ENCODE peak calls at places on chromosomes 11 and 22, in six cellular contexts. One of them, this sample, is unnamed.

GRCh38 chr22:30191049-30191701 is 55.4 kb downstream of the LIF start:
- DNase-seq in stomach: no peak
- DNase-seq in sigmoid colon: no peak
- DNase-seq in GM12878: no peak
- DNase-seq in transverse colon: no peak
- DNase-seq in HepG2: peak
- DNase-seq in this sample: no peak

GRCh38 chr11:60169264-60169915 is 13.5 kb downstream of the MS4A6A start:
- DNase-seq in stomach: peak
- DNase-seq in sigmoid colon: no peak
- DNase-seq in GM12878: no peak
- DNase-seq in transverse colon: peak
- DNase-seq in HepG2: peak
- DNase-seq in this sample: no peak

GRCh38 chr11:61796127-61796526 is 3.4 kb downstream of the FEN1 start:
- DNase-seq in stomach: no peak
- DNase-seq in sigmoid colon: no peak
- DNase-seq in GM12878: no peak
- DNase-seq in transverse colon: no peak
- DNase-seq in HepG2: no peak
- DNase-seq in this sample: no peak

GRCh38 chr22:50061141-50061823 is 3.2 kb upstream of the TTLL8 start:
- DNase-seq in stomach: no peak
- DNase-seq in sigmoid colon: no peak
- DNase-seq in GM12878: no peak
- DNase-seq in transverse colon: no peak
- DNase-seq in HepG2: no peak
- DNase-seq in this sample: no peak

GRCh38 chr22:46055851-46056168 is 78.8 kb upstream of the WNT7B start:
- DNase-seq in stomach: no peak
- DNase-seq in sigmoid colon: no peak
- DNase-seq in GM12878: no peak
- DNase-seq in transverse colon: no peak
- DNase-seq in HepG2: no peak
- DNase-seq in this sample: no peak

GRCh38 chr22:44587004-44587793 is 89.2 kb upstream of the RTL6 start:
- DNase-seq in stomach: no peak
- DNase-seq in sigmoid colon: peak
- DNase-seq in GM12878: no peak
- DNase-seq in transverse colon: no peak
- DNase-seq in HepG2: no peak
- DNase-seq in this sample: peak

GRCh38 chr11:34468209-34468841 is 29.6 kb downstream of the CAT start:
- DNase-seq in stomach: peak
- DNase-seq in sigmoid colon: no peak
- DNase-seq in GM12878: no peak
- DNase-seq in transverse colon: peak
- DNase-seq in HepG2: peak
- DNase-seq in this sample: no peak

GRCh38 chr22:26564181-26564580 is 25.8 kb downstream of the TPST2 start:
- DNase-seq in stomach: no peak
- DNase-seq in sigmoid colon: no peak
- DNase-seq in GM12878: no peak
- DNase-seq in transverse colon: no peak
- DNase-seq in HepG2: no peak
- DNase-seq in this sample: no peak

GRCh38 chr11:78211565-78211964 is 22.8 kb downstream of the USP35 start:
- DNase-seq in stomach: no peak
- DNase-seq in sigmoid colon: no peak
- DNase-seq in GM12878: no peak
- DNase-seq in transverse colon: no peak
- DNase-seq in HepG2: no peak
- DNase-seq in this sample: no peak

GRCh38 chr22:40414838-40415505 is 44.6 kb downstream of the SGSM3 start:
- DNase-seq in stomach: no peak
- DNase-seq in sigmoid colon: no peak
- DNase-seq in GM12878: no peak
- DNase-seq in transverse colon: peak
- DNase-seq in HepG2: no peak
- DNase-seq in this sample: no peak

GRCh38 chr11:82007536-82007935 is 726.1 kb downstream of the FAM181B start:
- DNase-seq in stomach: no peak
- DNase-seq in sigmoid colon: no peak
- DNase-seq in GM12878: no peak
- DNase-seq in transverse colon: no peak
- DNase-seq in HepG2: no peak
- DNase-seq in this sample: no peak

GRCh38 chr11:68903288-68903630 is 373 bp downstream of the MRPL21 start:
- DNase-seq in stomach: no peak
- DNase-seq in sigmoid colon: no peak
- DNase-seq in GM12878: no peak
- DNase-seq in transverse colon: no peak
- DNase-seq in HepG2: no peak
- DNase-seq in this sample: no peak

GRCh38 chr11:115941481-115941993 is 437.3 kb upstream of the CADM1 start:
- DNase-seq in stomach: no peak
- DNase-seq in sigmoid colon: peak
- DNase-seq in GM12878: no peak
- DNase-seq in transverse colon: peak
- DNase-seq in HepG2: no peak
- DNase-seq in this sample: no peak

GRCh38 chr11:63250162-63251050 is 7.0 kb upstream of the SLC22A25 start:
- DNase-seq in stomach: no peak
- DNase-seq in sigmoid colon: no peak
- DNase-seq in GM12878: no peak
- DNase-seq in transverse colon: no peak
- DNase-seq in HepG2: peak
- DNase-seq in this sample: no peak

GRCh38 chr11:131693756-131694155 is 323.3 kb downstream of the NTM start:
- DNase-seq in stomach: no peak
- DNase-seq in sigmoid colon: no peak
- DNase-seq in GM12878: no peak
- DNase-seq in transverse colon: no peak
- DNase-seq in HepG2: no peak
- DNase-seq in this sample: no peak

GRCh38 chr11:64121637-64122410 is 44.1 kb downstream of the MACROD1 start:
- DNase-seq in stomach: no peak
- DNase-seq in sigmoid colon: no peak
- DNase-seq in GM12878: no peak
- DNase-seq in transverse colon: no peak
- DNase-seq in HepG2: no peak
- DNase-seq in this sample: no peak

GRCh38 chr22:49815641-49816071 is 12.0 kb downstream of the BRD1 start:
- DNase-seq in stomach: peak
- DNase-seq in sigmoid colon: no peak
- DNase-seq in GM12878: peak
- DNase-seq in transverse colon: no peak
- DNase-seq in HepG2: no peak
- DNase-seq in this sample: no peak

GRCh38 chr11:65047581-65048422 is 6.8 kb downstream of the SAC3D1 start:
- DNase-seq in stomach: no peak
- DNase-seq in sigmoid colon: peak
- DNase-seq in GM12878: no peak
- DNase-seq in transverse colon: no peak
- DNase-seq in HepG2: no peak
- DNase-seq in this sample: no peak

GRCh38 chr22:22717723-22718122 is 73.3 kb downstream of the GGTLC2 start:
- DNase-seq in stomach: no peak
- DNase-seq in sigmoid colon: no peak
- DNase-seq in GM12878: no peak
- DNase-seq in transverse colon: no peak
- DNase-seq in HepG2: no peak
- DNase-seq in this sample: no peak

GRCh38 chr11:95156916-95157568 is 67.4 kb downstream of the ENDOD1 start:
- DNase-seq in stomach: no peak
- DNase-seq in sigmoid colon: peak
- DNase-seq in GM12878: no peak
- DNase-seq in transverse colon: no peak
- DNase-seq in HepG2: no peak
- DNase-seq in this sample: no peak

GRCh38 chr11:65216830-65217229 is 35.1 kb downstream of the CAPN1 start:
- DNase-seq in stomach: no peak
- DNase-seq in sigmoid colon: no peak
- DNase-seq in GM12878: no peak
- DNase-seq in transverse colon: no peak
- DNase-seq in HepG2: no peak
- DNase-seq in this sample: peak

GRCh38 chr11:19871531-19871930 is 158.9 kb downstream of the NAV2 start:
- DNase-seq in stomach: no peak
- DNase-seq in sigmoid colon: no peak
- DNase-seq in GM12878: no peak
- DNase-seq in transverse colon: no peak
- DNase-seq in HepG2: no peak
- DNase-seq in this sample: no peak

GRCh38 chr11:133911169-133911568 is 45.6 kb downstream of the IGSF9B start:
- DNase-seq in stomach: no peak
- DNase-seq in sigmoid colon: no peak
- DNase-seq in GM12878: no peak
- DNase-seq in transverse colon: no peak
- DNase-seq in HepG2: no peak
- DNase-seq in this sample: no peak

GRCh38 chr22:22508274-22509176 is at the start of gene ZNF280B:
- DNase-seq in stomach: peak
- DNase-seq in sigmoid colon: peak
- DNase-seq in GM12878: peak
- DNase-seq in transverse colon: peak
- DNase-seq in HepG2: peak
- DNase-seq in this sample: no peak

GRCh38 chr11:35487532-35488078 is 37.8 kb downstream of the PAMR1 start:
- DNase-seq in stomach: no peak
- DNase-seq in sigmoid colon: no peak
- DNase-seq in GM12878: no peak
- DNase-seq in transverse colon: no peak
- DNase-seq in HepG2: peak
- DNase-seq in this sample: no peak

GRCh38 chr11:34669458-34669857 is 48.6 kb downstream of the EHF start:
- DNase-seq in stomach: no peak
- DNase-seq in sigmoid colon: no peak
- DNase-seq in GM12878: no peak
- DNase-seq in transverse colon: no peak
- DNase-seq in HepG2: no peak
- DNase-seq in this sample: no peak

GRCh38 chr11:86722041-86722440 is 49.6 kb upstream of the ME3 start:
- DNase-seq in stomach: no peak
- DNase-seq in sigmoid colon: no peak
- DNase-seq in GM12878: no peak
- DNase-seq in transverse colon: no peak
- DNase-seq in HepG2: no peak
- DNase-seq in this sample: no peak

GRCh38 chr11:86718999-86719398 is 46.6 kb upstream of the ME3 start:
- DNase-seq in stomach: no peak
- DNase-seq in sigmoid colon: no peak
- DNase-seq in GM12878: no peak
- DNase-seq in transverse colon: no peak
- DNase-seq in HepG2: no peak
- DNase-seq in this sample: no peak

GRCh38 chr11:86718553-86718952 is 46.1 kb upstream of the ME3 start:
- DNase-seq in stomach: no peak
- DNase-seq in sigmoid colon: no peak
- DNase-seq in GM12878: no peak
- DNase-seq in transverse colon: no peak
- DNase-seq in HepG2: no peak
- DNase-seq in this sample: no peak

GRCh38 chr11:86717817-86718501 is 45.5 kb upstream of the ME3 start:
- DNase-seq in stomach: no peak
- DNase-seq in sigmoid colon: no peak
- DNase-seq in GM12878: no peak
- DNase-seq in transverse colon: no peak
- DNase-seq in HepG2: no peak
- DNase-seq in this sample: no peak

DNA sequence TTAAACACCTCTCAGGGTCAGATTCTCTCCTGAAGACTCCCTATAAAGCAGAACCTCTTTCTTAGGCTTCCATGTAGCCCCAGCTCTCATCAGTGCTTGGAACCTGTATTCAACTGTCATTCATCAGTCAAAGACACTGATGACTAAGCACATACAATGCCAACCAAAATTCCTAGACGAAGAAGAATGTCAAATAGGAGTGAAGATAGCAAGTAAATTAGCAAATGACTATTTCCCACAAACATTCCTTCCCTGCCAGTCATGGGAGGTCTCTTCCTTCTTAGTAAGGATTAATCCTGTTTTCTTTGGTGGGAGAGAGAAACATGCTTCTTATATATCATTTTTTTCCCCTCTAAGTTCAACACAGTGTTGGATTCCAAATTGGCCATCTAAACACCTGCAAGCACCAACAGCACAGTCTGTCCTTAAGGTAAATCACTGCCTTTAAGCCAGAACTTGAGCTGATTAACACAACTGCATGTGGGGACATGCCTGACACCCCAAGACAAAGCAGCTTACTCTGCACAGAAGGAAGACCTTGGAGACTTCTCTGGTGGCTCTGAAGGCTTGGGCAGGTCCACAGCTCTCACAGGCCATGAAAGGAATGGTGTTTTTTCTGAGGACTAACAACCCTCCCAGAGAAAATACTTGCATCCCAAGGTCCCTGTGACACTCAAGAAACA is 47.5 kb upstream of the ME3 start:
- DNase-seq in stomach: no peak
- DNase-seq in sigmoid colon: no peak
- DNase-seq in GM12878: no peak
- DNase-seq in transverse colon: no peak
- DNase-seq in HepG2: no peak
- DNase-seq in this sample: no peak
- TF ChIP-seq EP300 in stomach: no peak
- TF ChIP-seq EP300 in sigmoid colon: no peak
- TF ChIP-seq EP300 in GM12878: no peak
- TF ChIP-seq EP300 in transverse colon: no peak
- TF ChIP-seq EP300 in HepG2: no peak
- TF ChIP-seq EP300 in this sample: no peak

GRCh38 chr22:18950141-18950540 is 14.0 kb upstream of the PRODH start:
- DNase-seq in stomach: no peak
- DNase-seq in sigmoid colon: peak
- DNase-seq in GM12878: no peak
- DNase-seq in transverse colon: no peak
- DNase-seq in HepG2: no peak
- DNase-seq in this sample: peak
- TF ChIP-seq POLR2AphosphoS5 in stomach: no peak
- TF ChIP-seq POLR2AphosphoS5 in sigmoid colon: no peak
- TF ChIP-seq POLR2AphosphoS5 in GM12878: no peak
- TF ChIP-seq POLR2AphosphoS5 in transverse colon: no peak
- TF ChIP-seq POLR2AphosphoS5 in HepG2: no peak
- TF ChIP-seq POLR2AphosphoS5 in this sample: no peak

GRCh38 chr22:37807410-37808293 is at the start of gene GCAT:
- DNase-seq in stomach: peak
- DNase-seq in sigmoid colon: peak
- DNase-seq in GM12878: peak
- DNase-seq in transverse colon: peak
- DNase-seq in HepG2: peak
- DNase-seq in this sample: peak
- TF ChIP-seq POLR2A in stomach: no peak
- TF ChIP-seq POLR2A in sigmoid colon: peak
- TF ChIP-seq POLR2A in GM12878: peak
- TF ChIP-seq POLR2A in transverse colon: peak
- TF ChIP-seq POLR2A in HepG2: peak
- TF ChIP-seq POLR2A in this sample: no peak

DNA sequence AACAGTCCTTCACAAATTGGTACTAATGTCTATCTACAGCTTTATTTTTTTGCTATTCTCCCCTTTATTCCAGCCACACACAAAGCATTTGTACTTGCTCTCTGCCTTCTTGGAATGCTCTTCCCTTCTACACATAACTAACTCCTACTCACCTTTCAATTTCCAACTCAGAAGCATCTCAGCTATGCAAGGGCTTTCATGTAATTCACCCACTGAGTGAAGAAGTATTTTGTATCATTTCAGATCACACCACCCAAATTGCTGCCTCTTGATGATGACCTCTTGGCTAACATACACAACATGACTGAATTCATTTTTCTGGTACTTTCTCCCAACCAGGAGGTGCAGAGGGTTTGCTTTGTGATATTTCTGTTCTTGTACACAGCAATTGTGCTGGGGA is at the start of gene OR4X2:
- DNase-seq in stomach: no peak
- DNase-seq in sigmoid colon: no peak
- DNase-seq in GM12878: no peak
- DNase-seq in transverse colon: no peak
- DNase-seq in HepG2: no peak
- DNase-seq in this sample: no peak
- TF ChIP-seq EP300 in stomach: no peak
- TF ChIP-seq EP300 in sigmoid colon: no peak
- TF ChIP-seq EP300 in GM12878: no peak
- TF ChIP-seq EP300 in transverse colon: no peak
- TF ChIP-seq EP300 in HepG2: no peak
- TF ChIP-seq EP300 in this sample: no peak

This sample was measured in suprapubic skin.